ENCODE peak calls at places on chromosomes 3 and 15, in four cellular contexts. B is dorsolateral prefrontal cortex, L is fibroblast of mammary gland, A is adrenal gland. Q is an unnamed sample.

GRCh38 chr15:60721706-60722105 is 242.8 kb upstream of the ICE2 start:
- DNase-seq in A (peak), B (no peak), L (peak), Q (no peak)

GRCh38 chr15:91537868-91538267 is 315.6 kb upstream of the SLCO3A1 start:
- DNase-seq in B (no peak), A (no peak), L (no peak), Q (no peak)

GRCh38 chr3:48406443-48407431 is 23.1 kb downstream of the PLXNB1 start:
- DNase-seq in A (peak), B (no peak), L (no peak), Q (peak)

GRCh38 chr3:184360070-184360833 is 1.2 kb downstream of the CLCN2 start:
- DNase-seq in A (no peak), L (no peak), B (no peak), Q (no peak)

GRCh38 chr3:127560051-127560787 is 30.3 kb downstream of the TPRA1 start:
- DNase-seq in A (no peak), L (no peak), B (no peak), Q (no peak)

GRCh38 chr15:63136742-63137141 is 15.1 kb downstream of the LACTB start:
- DNase-seq in B (no peak), A (no peak), L (no peak), Q (no peak)

GRCh38 chr3:72095521-72095920 is 310.6 kb upstream of the PROK2 start:
- DNase-seq in L (peak), A (no peak), B (no peak), Q (no peak)

GRCh38 chr3:150074697-150075416 is 104.2 kb upstream of the PFN2 start:
- DNase-seq in A (no peak), B (no peak), L (no peak), Q (no peak)

GRCh38 chr15:98713585-98714001 is 65.3 kb downstream of the IGF1R start:
- DNase-seq in L (peak), B (no peak), A (peak), Q (no peak)

GRCh38 chr3:94069242-94069813 is 6.5 kb downstream of the NSUN3 start:
- DNase-seq in L (peak), A (no peak), B (no peak), Q (no peak)

GRCh38 chr3:32384938-32385337 is 6.7 kb upstream of the CMTM7 start:
- DNase-seq in A (no peak), L (peak), B (no peak), Q (no peak)

GRCh38 chr15:98597666-98598065 is 50.7 kb upstream of the IGF1R start:
- DNase-seq in L (no peak), A (no peak), B (no peak), Q (no peak)

GRCh38 chr15:43483306-43484128 is 9.4 kb downstream of the TP53BP1 start:
- DNase-seq in B (no peak), A (no peak), L (peak), Q (no peak)

GRCh38 chr15:66498501-66499386 is 1.2 kb upstream of the SNAPC5 start:
- DNase-seq in B (no peak), A (no peak), L (peak), Q (peak)

GRCh38 chr3:30426319-30426993 is 179.9 kb upstream of the TGFBR2 start:
- DNase-seq in A (peak), L (peak), B (no peak), Q (no peak)

GRCh38 chr3:71684752-71685151 is 40.5 kb downstream of the EIF4E3 start:
- DNase-seq in L (peak), B (no peak), A (peak), Q (no peak)

GRCh38 chr15:57509965-57510364 is 81.7 kb upstream of the MYZAP start:
- DNase-seq in L (no peak), A (no peak), B (no peak), Q (no peak)

GRCh38 chr3:90091557-90091956 is 984.1 kb downstream of the EPHA3 start:
- DNase-seq in A (peak), B (no peak), L (peak), Q (no peak)

GRCh38 chr3:157109267-157110141 is 50.4 kb downstream of the CCNL1 start:
- DNase-seq in B (no peak), L (no peak), A (no peak), Q (no peak)

GRCh38 chr15:75347222-75348033 is 589 bp downstream of the NEIL1 start:
- DNase-seq in A (peak), B (peak), L (no peak), Q (no peak)

GRCh38 chr3:148528024-148528423 is 169.7 kb upstream of the AGTR1 start:
- DNase-seq in L (peak), B (no peak), A (no peak), Q (no peak)

GRCh38 chr3:194637541-194638400 is 4.6 kb upstream of the TMEM44 start:
- DNase-seq in A (no peak), L (no peak), B (no peak), Q (peak)

GRCh38 chr15:66483131-66483566 is 14.4 kb downstream of the SNAPC5 start:
- DNase-seq in L (peak), B (no peak), A (no peak), Q (no peak)

GRCh38 chr3:148389916-148390315 is 307.8 kb upstream of the AGTR1 start:
- DNase-seq in L (peak), B (no peak), A (no peak), Q (no peak)

GRCh38 chr3:190019020-190019419 is 101.7 kb downstream of the P3H2 start:
- DNase-seq in B (no peak), L (no peak), A (no peak), Q (no peak)

GRCh38 chr3:69033470-69033869 is 18.7 kb downstream of the TMF1 start:
- DNase-seq in L (peak), B (no peak), A (no peak), Q (no peak)

GRCh38 chr3:123637841-123638240 is 53.0 kb upstream of the HACD2 start:
- DNase-seq in B (no peak), L (no peak), A (no peak), Q (no peak)

GRCh38 chr15:78906310-78906608 is 33.6 kb downstream of the MORF4L1 start:
- DNase-seq in A (peak), B (no peak), L (peak), Q (no peak)

GRCh38 chr3:77513541-77513940 is 473.6 kb downstream of the ROBO2 start:
- DNase-seq in B (no peak), L (peak), A (no peak), Q (no peak)

GRCh38 chr3:21835266-21835665 is 84.3 kb upstream of the ZNF385D start:
- DNase-seq in B (no peak), A (no peak), L (peak), Q (no peak)

GRCh38 chr3:21839181-21839580 is 88.2 kb upstream of the ZNF385D start:
- DNase-seq in A (no peak), B (no peak), L (peak), Q (no peak)

DNA sequence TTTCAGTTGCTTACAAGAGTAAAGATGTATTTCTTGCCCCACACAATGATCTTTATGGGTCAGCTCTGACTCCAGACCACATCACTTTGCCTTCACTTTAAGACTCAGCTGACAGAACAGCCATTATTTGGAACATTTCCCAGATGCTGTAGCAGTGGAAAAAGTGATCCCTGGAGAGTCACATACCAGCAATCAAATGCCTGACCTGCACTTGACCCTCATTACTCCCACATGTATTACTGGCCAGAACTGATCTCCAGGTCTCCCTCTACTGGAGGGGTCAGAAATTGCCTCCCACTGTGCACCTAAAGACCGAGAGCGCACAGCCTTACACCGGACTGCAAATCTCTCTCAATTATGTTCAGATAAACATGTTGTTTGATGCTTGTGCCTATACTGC is 88.6 kb upstream of the ZNF385D start:
- DNase-seq in L (peak), B (no peak), A (peak), Q (no peak)
- TF ChIP-seq CTCF in L (peak), B (no peak), A (no peak), Q (peak)

GRCh38 chr15:26974120-26974780 is 3.3 kb downstream of the GABRG3 start:
- DNase-seq in A (no peak), L (peak), B (no peak), Q (no peak)
- TF ChIP-seq CTCF in A (peak), L (peak), B (peak), Q (peak)

GRCh38 chr3:62149962-62150361 is 223.4 kb downstream of the FEZF2 start:
- DNase-seq in L (peak), A (peak), B (no peak), Q (no peak)
- TF ChIP-seq CTCF in L (no peak), A (no peak), B (no peak), Q (no peak)

DNA sequence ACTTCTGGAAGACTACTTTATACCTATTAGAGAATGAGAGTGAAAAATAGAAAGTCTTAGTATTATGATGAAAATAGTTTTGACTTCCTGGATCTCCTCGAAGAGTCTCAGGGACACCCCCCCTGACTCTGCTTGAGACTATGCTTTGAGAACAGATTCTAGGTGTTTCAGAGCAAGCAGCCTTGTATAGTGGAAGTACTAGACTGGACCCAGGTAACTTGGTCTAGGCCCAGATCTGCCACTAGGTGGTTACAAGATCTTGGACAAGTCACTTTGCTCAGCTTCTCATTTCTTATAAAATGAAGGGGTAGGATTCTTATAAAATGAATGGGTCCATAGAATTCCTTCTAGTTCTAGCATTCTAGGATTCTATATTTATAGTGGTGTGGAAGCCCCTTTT is 9.1 kb downstream of the ABHD5 start:
- DNase-seq in A (no peak), B (no peak), L (peak), Q (no peak)
- TF ChIP-seq CTCF in A (no peak), B (no peak), L (peak), Q (peak)

GRCh38 chr3:17798000-17798399 is 55.6 kb upstream of the TBC1D5 start:
- DNase-seq in L (no peak), A (no peak), B (no peak), Q (no peak)
- TF ChIP-seq CTCF in L (no peak), A (no peak), B (no peak), Q (no peak)

GRCh38 chr15:80567721-80568157 is 127.4 kb upstream of the ABHD17C start:
- DNase-seq in B (peak), A (peak), L (peak), Q (no peak)
- TF ChIP-seq CTCF in B (peak), A (peak), L (peak), Q (peak)

GRCh38 chr3:34016925-34017592 is 218.6 kb downstream of the PDCD6IP start:
- DNase-seq in B (no peak), A (no peak), L (no peak), Q (no peak)

GRCh38 chr3:34017757-34018156 is 219.3 kb downstream of the PDCD6IP start:
- DNase-seq in L (no peak), A (no peak), B (no peak), Q (no peak)

GRCh38 chr3:34013818-34014576 is 215.6 kb downstream of the PDCD6IP start:
- DNase-seq in B (no peak), A (no peak), L (no peak), Q (no peak)

GRCh38 chr3:34012102-34012461 is 213.7 kb downstream of the PDCD6IP start:
- DNase-seq in B (no peak), A (peak), L (peak), Q (no peak)

DNA sequence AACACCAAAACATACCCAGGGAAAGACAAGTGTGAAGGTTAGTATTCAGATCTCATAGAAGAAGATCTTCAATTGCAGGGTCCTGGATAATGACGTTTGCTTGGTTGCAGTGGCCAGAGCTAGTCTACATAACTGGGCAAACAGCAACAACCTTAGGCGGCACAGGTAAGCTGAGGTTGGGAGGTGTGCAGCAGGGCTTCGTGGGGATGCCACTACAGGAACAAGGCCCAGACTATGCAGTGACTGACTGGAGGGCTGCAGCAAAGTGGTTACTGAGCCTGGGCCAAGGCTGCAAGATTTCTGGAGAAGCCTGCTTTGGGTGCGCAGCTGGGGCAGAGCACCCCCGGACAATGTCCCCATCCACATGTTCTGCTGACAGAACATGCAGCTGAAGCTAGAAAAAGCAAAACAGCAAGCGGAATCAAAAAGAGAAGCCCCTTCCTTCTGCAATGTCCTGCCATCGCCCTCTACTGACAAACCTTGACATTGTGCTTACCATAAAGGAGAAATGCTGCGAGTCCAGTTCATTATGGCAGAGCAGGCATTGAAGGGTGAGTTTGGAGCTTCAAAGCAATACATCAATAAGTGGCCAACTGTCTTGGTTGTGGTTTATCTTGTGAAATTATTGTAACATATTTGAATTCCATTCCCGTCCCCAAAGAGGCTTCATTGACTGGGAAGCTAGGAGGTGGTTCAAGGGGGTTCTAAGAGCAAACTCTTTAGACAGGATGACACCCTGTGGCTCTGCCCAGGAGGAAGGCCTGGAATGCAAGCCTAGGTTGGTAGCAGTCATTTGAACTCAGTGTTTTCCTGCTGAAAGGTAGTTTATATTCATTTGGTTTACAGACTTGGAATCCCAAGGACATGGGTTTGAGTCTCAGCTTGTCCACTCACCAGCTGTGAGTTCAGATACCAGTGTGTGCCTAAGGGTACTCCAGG is 217.0 kb downstream of the PDCD6IP start:
- DNase-seq in L (peak), B (no peak), A (no peak), Q (no peak)
- TF ChIP-seq CTCF in L (peak), B (no peak), A (no peak), Q (peak)

Q was measured in type B pancreatic cell.